ENCODE peak calls at places on chromosomes 4 and X, in seven cellular contexts. One of them, this sample, is unnamed.
A peak's percentile ranks its signal among the peaks of the same experiment; 100 is the strongest.

GRCh38 chrX:153400146-153401132 is 711 bp downstream of the PNMA6E start:
- DNase-seq in LoVo: peak; percentile 36
- DNase-seq in activated CD8-positive, alpha-beta memory T cell treated with anti-CD3 and anti-CD28 coated beads for 48 hours: peak; percentile 23
- DNase-seq in transverse colon: peak; percentile 41
- DNase-seq in PC-9: no peak
- DNase-seq in stimulated activated CD4-positive, alpha-beta T cell treated with anti-CD3 and anti-CD28 coated beads, Interleukin-2, amount 100 ng/mL, for 24 hours: peak; percentile 53
- DNase-seq in ACHN: peak; percentile 50
- DNase-seq in this sample: peak; percentile 29

GRCh38 chrX:23742693-23743622 is at the start of gene ACOT9:
- DNase-seq in ACHN: peak; percentile 94
- DNase-seq in activated CD8-positive, alpha-beta memory T cell treated with anti-CD3 and anti-CD28 coated beads for 48 hours: peak; percentile 50
- DNase-seq in stimulated activated CD4-positive, alpha-beta T cell treated with anti-CD3 and anti-CD28 coated beads, Interleukin-2, amount 100 ng/mL, for 24 hours: peak; percentile 69
- DNase-seq in transverse colon: peak; percentile 91
- DNase-seq in PC-9: peak; percentile 93
- DNase-seq in LoVo: peak; percentile 87
- DNase-seq in this sample: peak; percentile 66

GRCh38 chr4:14952352-14952751 is 49.9 kb upstream of the CPEB2 start:
- DNase-seq in PC-9: no peak
- DNase-seq in transverse colon: no peak
- DNase-seq in stimulated activated CD4-positive, alpha-beta T cell treated with anti-CD3 and anti-CD28 coated beads, Interleukin-2, amount 100 ng/mL, for 24 hours: no peak
- DNase-seq in activated CD8-positive, alpha-beta memory T cell treated with anti-CD3 and anti-CD28 coated beads for 48 hours: no peak
- DNase-seq in ACHN: no peak
- DNase-seq in LoVo: no peak
- DNase-seq in this sample: no peak

GRCh38 chr4:8674311-8674885 is 81.8 kb downstream of the CPZ start:
- DNase-seq in ACHN: no peak
- DNase-seq in activated CD8-positive, alpha-beta memory T cell treated with anti-CD3 and anti-CD28 coated beads for 48 hours: no peak
- DNase-seq in PC-9: no peak
- DNase-seq in stimulated activated CD4-positive, alpha-beta T cell treated with anti-CD3 and anti-CD28 coated beads, Interleukin-2, amount 100 ng/mL, for 24 hours: no peak
- DNase-seq in LoVo: no peak
- DNase-seq in transverse colon: no peak
- DNase-seq in this sample: no peak

GRCh38 chr4:15779336-15779735 is 1.2 kb downstream of the CD38 start:
- DNase-seq in PC-9: no peak
- DNase-seq in ACHN: peak; percentile 57
- DNase-seq in stimulated activated CD4-positive, alpha-beta T cell treated with anti-CD3 and anti-CD28 coated beads, Interleukin-2, amount 100 ng/mL, for 24 hours: no peak
- DNase-seq in activated CD8-positive, alpha-beta memory T cell treated with anti-CD3 and anti-CD28 coated beads for 48 hours: no peak
- DNase-seq in LoVo: no peak
- DNase-seq in transverse colon: peak; percentile 33
- DNase-seq in this sample: no peak

GRCh38 chr4:43339435-43339834 is 446.9 kb downstream of the GRXCR1 start:
- DNase-seq in ACHN: peak; percentile 51
- DNase-seq in activated CD8-positive, alpha-beta memory T cell treated with anti-CD3 and anti-CD28 coated beads for 48 hours: no peak
- DNase-seq in stimulated activated CD4-positive, alpha-beta T cell treated with anti-CD3 and anti-CD28 coated beads, Interleukin-2, amount 100 ng/mL, for 24 hours: no peak
- DNase-seq in PC-9: no peak
- DNase-seq in LoVo: no peak
- DNase-seq in transverse colon: no peak
- DNase-seq in this sample: no peak

GRCh38 chrX:133859860-133860259 is 125.5 kb downstream of the GPC3 start:
- DNase-seq in ACHN: no peak
- DNase-seq in PC-9: no peak
- DNase-seq in stimulated activated CD4-positive, alpha-beta T cell treated with anti-CD3 and anti-CD28 coated beads, Interleukin-2, amount 100 ng/mL, for 24 hours: no peak
- DNase-seq in transverse colon: no peak
- DNase-seq in activated CD8-positive, alpha-beta memory T cell treated with anti-CD3 and anti-CD28 coated beads for 48 hours: no peak
- DNase-seq in LoVo: no peak
- DNase-seq in this sample: no peak

GRCh38 chr4:41880840-41881831 is 54.1 kb upstream of the TMEM33 start:
- DNase-seq in ACHN: no peak
- DNase-seq in transverse colon: no peak
- DNase-seq in activated CD8-positive, alpha-beta memory T cell treated with anti-CD3 and anti-CD28 coated beads for 48 hours: no peak
- DNase-seq in LoVo: no peak
- DNase-seq in stimulated activated CD4-positive, alpha-beta T cell treated with anti-CD3 and anti-CD28 coated beads, Interleukin-2, amount 100 ng/mL, for 24 hours: no peak
- DNase-seq in PC-9: no peak
- DNase-seq in this sample: no peak

GRCh38 chrX:110588853-110589252 is 206.8 kb downstream of the CHRDL1 start:
- DNase-seq in stimulated activated CD4-positive, alpha-beta T cell treated with anti-CD3 and anti-CD28 coated beads, Interleukin-2, amount 100 ng/mL, for 24 hours: no peak
- DNase-seq in transverse colon: no peak
- DNase-seq in activated CD8-positive, alpha-beta memory T cell treated with anti-CD3 and anti-CD28 coated beads for 48 hours: no peak
- DNase-seq in PC-9: no peak
- DNase-seq in LoVo: no peak
- DNase-seq in ACHN: no peak
- DNase-seq in this sample: no peak

GRCh38 chr4:25104561-25104960 is 55.7 kb downstream of the SEPSECS start:
- DNase-seq in stimulated activated CD4-positive, alpha-beta T cell treated with anti-CD3 and anti-CD28 coated beads, Interleukin-2, amount 100 ng/mL, for 24 hours: no peak
- DNase-seq in PC-9: no peak
- DNase-seq in activated CD8-positive, alpha-beta memory T cell treated with anti-CD3 and anti-CD28 coated beads for 48 hours: no peak
- DNase-seq in transverse colon: no peak
- DNase-seq in LoVo: no peak
- DNase-seq in ACHN: no peak
- DNase-seq in this sample: no peak

GRCh38 chr4:42489095-42489494 is 91.8 kb downstream of the SHISA3 start:
- DNase-seq in activated CD8-positive, alpha-beta memory T cell treated with anti-CD3 and anti-CD28 coated beads for 48 hours: no peak
- DNase-seq in LoVo: no peak
- DNase-seq in PC-9: no peak
- DNase-seq in transverse colon: no peak
- DNase-seq in stimulated activated CD4-positive, alpha-beta T cell treated with anti-CD3 and anti-CD28 coated beads, Interleukin-2, amount 100 ng/mL, for 24 hours: no peak
- DNase-seq in ACHN: no peak
- DNase-seq in this sample: no peak

GRCh38 chrX:48617542-48618340 is 20.4 kb downstream of the WDR13 start:
- DNase-seq in LoVo: no peak
- DNase-seq in stimulated activated CD4-positive, alpha-beta T cell treated with anti-CD3 and anti-CD28 coated beads, Interleukin-2, amount 100 ng/mL, for 24 hours: no peak
- DNase-seq in activated CD8-positive, alpha-beta memory T cell treated with anti-CD3 and anti-CD28 coated beads for 48 hours: no peak
- DNase-seq in PC-9: no peak
- DNase-seq in transverse colon: no peak
- DNase-seq in ACHN: no peak
- DNase-seq in this sample: no peak

GRCh38 chr4:128134925-128135324 is 73.8 kb downstream of the LARP1B start:
- DNase-seq in activated CD8-positive, alpha-beta memory T cell treated with anti-CD3 and anti-CD28 coated beads for 48 hours: no peak
- DNase-seq in LoVo: no peak
- DNase-seq in ACHN: no peak
- DNase-seq in transverse colon: no peak
- DNase-seq in stimulated activated CD4-positive, alpha-beta T cell treated with anti-CD3 and anti-CD28 coated beads, Interleukin-2, amount 100 ng/mL, for 24 hours: no peak
- DNase-seq in PC-9: no peak
- DNase-seq in this sample: no peak

GRCh38 chrX:155888139-155888538 is 7.0 kb downstream of the VAMP7 start:
- DNase-seq in stimulated activated CD4-positive, alpha-beta T cell treated with anti-CD3 and anti-CD28 coated beads, Interleukin-2, amount 100 ng/mL, for 24 hours: no peak
- DNase-seq in activated CD8-positive, alpha-beta memory T cell treated with anti-CD3 and anti-CD28 coated beads for 48 hours: no peak
- DNase-seq in LoVo: peak; percentile 27
- DNase-seq in transverse colon: no peak
- DNase-seq in PC-9: peak; percentile 58
- DNase-seq in ACHN: peak; percentile 81
- DNase-seq in this sample: no peak

GRCh38 chr4:3720461-3720860 is 45.7 kb upstream of the ADRA2C start:
- DNase-seq in PC-9: no peak
- DNase-seq in ACHN: no peak
- DNase-seq in stimulated activated CD4-positive, alpha-beta T cell treated with anti-CD3 and anti-CD28 coated beads, Interleukin-2, amount 100 ng/mL, for 24 hours: no peak
- DNase-seq in LoVo: no peak
- DNase-seq in activated CD8-positive, alpha-beta memory T cell treated with anti-CD3 and anti-CD28 coated beads for 48 hours: no peak
- DNase-seq in transverse colon: no peak
- DNase-seq in this sample: no peak

GRCh38 chr4:128769011-128769410 is 40.5 kb upstream of the JADE1 start:
- DNase-seq in stimulated activated CD4-positive, alpha-beta T cell treated with anti-CD3 and anti-CD28 coated beads, Interleukin-2, amount 100 ng/mL, for 24 hours: no peak
- DNase-seq in activated CD8-positive, alpha-beta memory T cell treated with anti-CD3 and anti-CD28 coated beads for 48 hours: no peak
- DNase-seq in LoVo: no peak
- DNase-seq in transverse colon: no peak
- DNase-seq in ACHN: no peak
- DNase-seq in PC-9: no peak
- DNase-seq in this sample: no peak

GRCh38 chr4:24143741-24144140 is 253.9 kb upstream of the PPARGC1A start:
- DNase-seq in LoVo: no peak
- DNase-seq in PC-9: no peak
- DNase-seq in activated CD8-positive, alpha-beta memory T cell treated with anti-CD3 and anti-CD28 coated beads for 48 hours: no peak
- DNase-seq in transverse colon: no peak
- DNase-seq in stimulated activated CD4-positive, alpha-beta T cell treated with anti-CD3 and anti-CD28 coated beads, Interleukin-2, amount 100 ng/mL, for 24 hours: no peak
- DNase-seq in ACHN: no peak
- DNase-seq in this sample: no peak